ENCODE peak calls at places on chromosomes 1 and 21, in eight cellular contexts. V is Panc1, S is HepG2, T is HCT116, R is GM12878, Z is upper lobe of left lung, O is GM23338, M is K562. P is an unnamed sample.

GRCh38 chr21:31887596-31887920 is 14.7 kb downstream of the HUNK start:
- ATAC-seq in R (no peak), Z (peak), V (no peak), T (no peak), M (peak), O (no peak), S (no peak), P (peak)

GRCh38 chr1:7862211-7863060 is 9.6 kb upstream of the UTS2 start:
- ATAC-seq in Z (no peak), M (no peak), T (no peak), V (no peak), S (no peak), R (no peak), O (no peak), P (no peak)

GRCh38 chr1:107247679-107248078 is 106.8 kb downstream of the NTNG1 start:
- ATAC-seq in T (no peak), Z (no peak), S (no peak), R (peak), M (no peak), V (no peak), O (no peak), P (no peak)

GRCh38 chr1:229334269-229334668 is 8.6 kb downstream of the CCSAP start:
- ATAC-seq in Z (no peak), T (no peak), V (no peak), M (no peak), O (no peak), R (no peak), S (no peak), P (no peak)

GRCh38 chr1:27912429-27912828 is 22.4 kb upstream of the SMPDL3B start:
- ATAC-seq in M (no peak), T (no peak), O (no peak), R (no peak), V (no peak), Z (no peak), S (no peak), P (no peak)

GRCh38 chr21:45993210-45994085 is 11.9 kb downstream of the COL6A1 start:
- ATAC-seq in V (no peak), O (no peak), T (no peak), M (no peak), Z (no peak), S (no peak), R (no peak), P (peak)

GRCh38 chr1:94883688-94884087 is 43.2 kb downstream of the CNN3 start:
- ATAC-seq in R (no peak), T (no peak), S (peak), O (peak), Z (peak), V (no peak), M (no peak), P (peak)

GRCh38 chr1:230230273-230230672 is 163.2 kb downstream of the GALNT2 start:
- ATAC-seq in T (no peak), S (no peak), M (peak), R (no peak), O (no peak), Z (no peak), V (no peak), P (no peak)

GRCh38 chr1:39173995-39174380 is 30.5 kb upstream of the MACF1 start:
- ATAC-seq in R (no peak), Z (peak), O (no peak), T (no peak), M (no peak), S (no peak), V (no peak), P (no peak)

GRCh38 chr1:117093091-117093534 is 28.4 kb downstream of the TRIM45 start:
- ATAC-seq in T (no peak), R (no peak), V (no peak), S (no peak), O (peak), Z (peak), M (peak), P (peak)

GRCh38 chr1:8397511-8397910 is 79.6 kb downstream of the SLC45A1 start:
- ATAC-seq in T (no peak), R (peak), O (no peak), S (no peak), V (no peak), M (peak), Z (peak), P (no peak)

GRCh38 chr1:40053138-40053887 is 12.8 kb downstream of the CAP1 start:
- ATAC-seq in S (no peak), Z (no peak), T (no peak), M (no peak), R (no peak), O (no peak), V (no peak), P (no peak)

GRCh38 chr1:179353546-179353945 is 12.2 kb upstream of the AXDND1 start:
- ATAC-seq in V (no peak), S (no peak), R (no peak), T (no peak), Z (peak), M (no peak), O (no peak), P (peak)

DNA sequence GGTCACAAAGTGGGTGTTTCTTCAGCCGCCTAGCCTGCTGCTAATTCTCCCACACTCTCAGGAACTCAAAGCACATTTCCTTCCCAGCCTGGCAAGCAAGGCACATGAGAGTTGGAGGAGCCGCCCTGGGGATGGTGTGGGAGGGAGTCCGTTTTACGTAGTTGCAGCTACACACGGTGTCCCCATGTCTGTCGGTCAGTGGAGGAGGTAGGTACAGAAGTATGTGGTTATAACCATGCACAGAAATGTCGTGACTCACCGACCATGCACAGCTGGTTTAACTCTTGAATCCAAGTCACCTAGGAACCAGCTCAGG is 46.7 kb downstream of the SAMD13 start:
- ATAC-seq in S (no peak), T (peak), V (peak), O (no peak), Z (peak), R (no peak), M (no peak), P (no peak)
- TF ChIP-seq POLR2AphosphoS5 in S (no peak), T (peak), V (no peak), O (no peak), Z (no peak), R (no peak), M (no peak), P (no peak)

GRCh38 chr1:196902344-196902743 is 14.5 kb downstream of the CFHR4 start:
- ATAC-seq in Z (no peak), V (no peak), S (no peak), R (peak), T (peak), O (no peak), M (peak), P (no peak)
- TF ChIP-seq CTCF in Z (no peak), V (no peak), S (no peak), R (no peak), T (peak), O (peak), M (no peak), P (no peak)

DNA sequence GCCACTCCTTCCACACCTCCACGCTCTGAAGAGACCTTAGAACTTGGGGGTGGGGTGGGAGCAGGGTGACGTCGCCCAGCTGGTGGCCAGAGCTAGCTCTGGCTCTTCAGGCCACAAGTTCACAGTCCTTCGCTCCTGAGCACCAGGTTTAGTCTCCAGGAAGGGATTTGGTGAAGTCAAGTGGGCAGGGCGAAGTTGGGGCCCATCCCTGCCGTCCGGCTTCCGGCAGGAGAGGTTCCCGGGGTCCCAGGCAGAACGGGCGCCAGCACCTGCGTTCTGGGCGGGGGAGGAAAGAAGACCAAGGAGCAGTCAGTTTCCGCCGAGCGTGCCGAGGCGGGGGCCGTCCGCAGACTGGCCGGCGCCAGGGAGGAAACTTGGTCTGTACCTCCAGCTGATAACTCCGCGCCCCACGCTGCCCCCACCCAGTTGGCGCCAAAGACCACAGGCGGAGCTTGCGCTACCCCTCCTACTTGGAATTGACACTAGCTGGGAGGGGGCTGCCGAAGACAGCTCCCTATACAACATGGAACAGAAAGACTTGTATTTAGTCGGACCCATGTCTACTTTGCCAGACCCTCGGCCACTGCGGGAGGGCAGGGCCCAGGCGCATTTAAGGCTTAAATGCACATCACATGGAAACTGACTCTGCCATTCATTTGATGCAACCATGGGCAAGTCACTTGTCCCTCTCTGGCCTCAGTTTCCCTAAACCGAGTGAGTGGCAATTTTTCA is 995 bp downstream of the ID3 start:
- ATAC-seq in M (peak), O (no peak), R (peak), V (no peak), T (peak), Z (peak), S (peak), P (no peak)
- TF ChIP-seq POLR2AphosphoS5 in M (peak), O (peak), R (no peak), V (no peak), T (peak), Z (peak), S (peak), P (peak)

DNA sequence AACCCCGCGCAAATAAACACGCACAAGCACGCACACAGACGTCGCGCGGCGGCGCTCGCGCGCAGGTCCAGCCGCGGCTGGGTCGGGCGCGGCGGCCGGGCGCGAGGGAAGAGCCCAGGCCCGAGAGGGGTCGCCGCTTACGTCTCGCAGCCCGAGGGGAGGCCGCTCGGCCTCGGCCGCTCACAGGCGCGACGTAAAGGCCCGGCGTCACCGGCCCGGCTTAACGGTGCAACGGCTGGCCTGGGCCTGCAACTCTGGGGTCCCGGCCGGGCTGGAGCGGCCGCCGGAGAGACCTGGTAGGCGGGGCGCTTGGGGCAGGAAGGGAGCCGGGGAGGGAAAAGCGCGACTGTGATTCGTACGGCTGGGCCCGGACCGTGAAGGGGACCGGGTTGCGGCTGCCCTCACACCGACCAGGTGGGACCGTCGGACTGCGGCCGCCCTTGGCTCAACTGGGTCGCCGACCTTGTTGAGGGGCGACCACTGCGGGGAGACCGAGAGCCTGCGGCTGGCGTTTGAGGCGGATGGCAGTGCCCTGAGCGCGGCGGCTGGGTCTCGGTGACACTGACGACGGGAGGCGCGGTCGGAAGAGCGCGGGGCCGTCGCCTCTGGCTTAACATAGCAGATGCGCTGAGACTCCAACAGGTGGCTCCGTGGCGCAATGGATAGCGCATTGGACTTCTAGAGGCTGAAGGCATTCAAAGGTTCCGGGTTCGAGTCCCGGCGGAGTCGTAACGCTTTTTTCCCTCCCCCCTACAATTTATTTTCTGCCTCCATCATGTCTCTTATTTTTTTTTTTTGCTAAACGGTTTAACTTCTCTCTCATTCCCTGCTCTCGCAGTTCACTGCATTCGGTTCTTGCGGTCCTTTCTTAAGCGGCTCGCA is 31.8 kb downstream of the DNTTIP2 start:
- ATAC-seq in M (peak), V (peak), T (peak), S (peak), O (peak), Z (peak), R (peak), P (peak)
- TF ChIP-seq CTCF in M (peak), V (peak), T (no peak), S (peak), O (no peak), Z (peak), R (peak), P (no peak)

P was measured in gastroesophageal sphincter.